ENCODE peak calls at places on chromosomes 4 and X, in four cellular contexts. W, H, J and A are unnamed samples.
A peak's percentile ranks its signal among the peaks of the same experiment; 100 is the strongest.

GRCh38 chr4:107823870-107824366 is 814 bp upstream of the SGMS2 start:
- DNase-seq in W (no peak), H (no peak), J (no peak), A (no peak)

GRCh38 chr4:174523003-174523693 is 860 bp upstream of the HPGD start:
- DNase-seq in W (no peak), H (no peak), J (peak; percentile 21), A (no peak)

GRCh38 chr4:128517096-128517738 is 229.6 kb upstream of the PGRMC2 start:
- DNase-seq in W (no peak), H (no peak), J (peak; percentile 44), A (no peak)

GRCh38 chr4:159871141-159871540 is 768.3 kb downstream of the RAPGEF2 start:
- DNase-seq in W (no peak), H (no peak), J (peak; percentile 38), A (no peak)

GRCh38 chr4:102623622-102624021 is 122.5 kb downstream of the NFKB1 start:
- DNase-seq in W (no peak), H (no peak), J (peak; percentile 82), A (no peak)

GRCh38 chr4:56863441-56864129 is 42.1 kb upstream of the SPINK2 start:
- DNase-seq in W (no peak), H (no peak), J (no peak), A (no peak)

GRCh38 chr4:119189638-119190037 is 22.9 kb upstream of the USP53 start:
- DNase-seq in W (no peak), H (no peak), J (no peak), A (no peak)

GRCh38 chrX:19225906-19226305 is 103.6 kb upstream of the ADGRG2 start:
- DNase-seq in W (no peak), H (no peak), J (peak; percentile 2), A (no peak)

GRCh38 chr4:66929748-66930147 is 615.6 kb downstream of the CENPC start:
- DNase-seq in W (no peak), H (no peak), J (no peak), A (no peak)

GRCh38 chr4:8608714-8609391 is 16.3 kb downstream of the CPZ start:
- DNase-seq in W (no peak), H (no peak), J (no peak), A (no peak)

GRCh38 chr4:3416270-3416669 is 25.5 kb upstream of the HGFAC start:
- DNase-seq in W (peak; percentile 14), H (no peak), J (no peak), A (no peak)

GRCh38 chr4:8646296-8647093 is 53.9 kb downstream of the CPZ start:
- DNase-seq in W (no peak), H (no peak), J (no peak), A (no peak)

GRCh38 chr4:81084029-81084428 is 53.5 kb downstream of the BMP3 start:
- DNase-seq in W (no peak), H (no peak), J (peak; percentile 33), A (no peak)

GRCh38 chr4:94486372-94486801 is 34.6 kb downstream of the PDLIM5 start:
- DNase-seq in W (no peak), H (no peak), J (peak; percentile 64), A (no peak)

GRCh38 chr4:5812506-5813229 is 80.2 kb downstream of the CRMP1 start:
- DNase-seq in W (no peak), H (no peak), J (peak; percentile 70), A (no peak)

GRCh38 chrX:134658002-134658401 is 269 bp downstream of the PLAC1 start:
- DNase-seq in W (no peak), H (no peak), J (no peak), A (no peak)

GRCh38 chr4:134747108-134747805 is 545.7 kb upstream of the PABPC4L start:
- DNase-seq in W (no peak), H (no peak), J (no peak), A (no peak)

GRCh38 chr4:98068495-98068894 is 74.8 kb downstream of the STPG2 start:
- DNase-seq in W (no peak), H (no peak), J (no peak), A (no peak)

GRCh38 chrX:6693051-6693450 is 158.1 kb upstream of the VCX3A start:
- DNase-seq in W (no peak), H (no peak), J (no peak), A (no peak)

GRCh38 chrX:153670748-153671588 is 2.6 kb downstream of the PNCK start:
- DNase-seq in W (no peak), H (no peak), J (no peak), A (no peak)

GRCh38 chr4:122806981-122807679 is 19.5 kb upstream of the FGF2 start:
- DNase-seq in W (no peak), H (no peak), J (no peak), A (no peak)

GRCh38 chr4:140777401-140777800 is 21.2 kb upstream of the TBC1D9 start:
- DNase-seq in W (no peak), H (no peak), J (no peak), A (no peak)

GRCh38 chr4:5712517-5712916 is 1.5 kb downstream of the EVC start:
- DNase-seq in W (no peak), H (no peak), J (peak; percentile 75), A (no peak)

GRCh38 chrX:134774190-134775048 is 116.1 kb upstream of the PLAC1 start:
- DNase-seq in W (no peak), H (no peak), J (no peak), A (no peak)

GRCh38 chrX:23980063-23980462 is 46.9 kb downstream of the KLHL15 start:
- DNase-seq in W (no peak), H (no peak), J (no peak), A (no peak)

GRCh38 chrX:80237072-80237471 is 183.2 kb upstream of the TENT5D start:
- DNase-seq in W (no peak), H (no peak), J (no peak), A (no peak)

GRCh38 chrX:13469963-13470679 is 99.3 kb upstream of the EGFL6 start:
- DNase-seq in W (no peak), H (no peak), J (no peak), A (no peak)

GRCh38 chr4:169283114-169283509 is 12.4 kb upstream of the SH3RF1 start:
- DNase-seq in W (no peak), H (no peak), J (peak; percentile 90), A (no peak)

GRCh38 chr4:108834787-108835384 is 72.0 kb upstream of the ETNPPL start:
- DNase-seq in W (no peak), H (no peak), J (peak; percentile 64), A (no peak)

GRCh38 chrX:153922286-153922573 is 3.8 kb downstream of the ARHGAP4 start:
- DNase-seq in W (no peak), H (no peak), J (no peak), A (no peak)

GRCh38 chr4:25552580-25553271 is 102.9 kb upstream of the SLC34A2 start:
- DNase-seq in W (no peak), H (no peak), J (no peak), A (no peak)

GRCh38 chr4:105555409-105555808 is 3.0 kb downstream of the ARHGEF38 start:
- DNase-seq in W (no peak), H (no peak), J (no peak), A (no peak)

DNA sequence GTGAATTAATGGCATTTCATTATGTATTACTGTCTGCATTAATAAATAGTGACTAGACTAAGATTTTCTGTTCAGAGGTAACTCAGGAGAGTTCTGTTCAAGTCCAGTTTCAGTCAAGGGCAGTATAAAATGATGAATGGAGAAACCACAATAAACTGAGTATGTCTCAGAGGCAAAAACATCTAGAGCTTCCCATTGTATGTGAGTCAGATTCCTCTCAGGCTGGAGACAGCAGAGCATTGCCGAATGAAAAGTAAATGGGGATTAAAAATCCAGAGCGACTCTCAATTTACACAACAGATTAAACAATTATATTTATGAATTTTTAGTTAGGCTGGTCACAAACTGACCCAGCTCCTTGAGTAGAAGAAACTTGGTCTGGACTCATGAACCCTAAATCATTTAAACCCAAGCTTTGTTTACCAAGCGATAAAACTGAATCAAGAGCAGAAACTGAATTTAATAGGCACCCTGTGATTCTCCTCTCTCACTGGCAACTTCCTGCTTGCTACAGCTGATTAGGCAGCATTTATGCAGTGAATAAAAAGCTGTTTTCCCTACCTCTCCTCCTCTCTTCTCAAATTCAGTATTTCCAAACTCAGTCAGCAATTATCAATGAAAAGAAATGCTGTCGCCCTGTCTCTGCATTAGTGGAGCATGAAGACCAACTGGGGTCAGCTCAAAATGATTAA is 567.9 kb downstream of the PDHA2 start:
- DNase-seq in W (no peak), H (no peak), J (peak; percentile 38), A (no peak)
- H3K4me3 ChIP-seq in W (no peak overlapping the region), H (no peak overlapping the region), J (no peak overlapping the region), A (no peak overlapping the region)

GRCh38 chrX:72308566-72309296 is 3.0 kb upstream of the CITED1 start:
- DNase-seq in W (peak; percentile 53), H (peak; percentile 3), J (peak; percentile 67), A (no peak)
- H3K4me3 ChIP-seq in W (peak overlapping the region; percentile 53), H (no peak overlapping the region), J (peak overlapping the region; percentile 8), A (peak overlapping the region; percentile 74)

GRCh38 chr4:111959202-111959601 is 186.1 kb upstream of the FAM241A start:
- DNase-seq in W (no peak), H (no peak), J (peak; percentile 26), A (no peak)

GRCh38 chr4:111957992-111958391 is 187.3 kb upstream of the FAM241A start:
- DNase-seq in W (no peak), H (no peak), J (no peak), A (no peak)

GRCh38 chr4:111961806-111962205 is 183.4 kb upstream of the FAM241A start:
- DNase-seq in W (no peak), H (no peak), J (no peak), A (no peak)

GRCh38 chr4:111963158-111963557 is 182.1 kb upstream of the FAM241A start:
- DNase-seq in W (no peak), H (no peak), J (no peak), A (no peak)

DNA sequence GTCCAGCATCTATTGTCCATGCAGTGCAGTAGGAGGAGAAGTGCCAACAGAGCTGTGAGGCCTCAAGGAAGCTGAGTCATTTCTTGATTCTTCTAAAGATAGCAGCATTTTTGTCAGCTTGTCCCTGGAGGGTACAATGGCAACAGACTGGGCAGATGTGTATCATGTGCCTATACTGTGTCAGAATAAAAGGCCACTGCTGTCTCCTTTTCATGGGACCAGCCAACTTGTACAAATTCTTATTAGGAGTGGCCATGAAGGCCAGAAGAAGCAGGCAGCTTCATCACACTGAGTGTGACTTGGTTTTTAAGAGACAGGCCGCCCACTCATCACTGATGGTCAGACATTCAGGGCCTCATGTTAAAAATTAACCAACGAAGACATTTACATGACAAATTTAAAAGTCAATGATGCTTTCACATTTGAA is 185.0 kb upstream of the FAM241A start:
- DNase-seq in W (no peak), H (no peak), J (peak; percentile 19), A (no peak)
- H3K4me3 ChIP-seq in W (no peak overlapping the region), H (no peak overlapping the region), J (no peak overlapping the region), A (no peak overlapping the region)

DNA sequence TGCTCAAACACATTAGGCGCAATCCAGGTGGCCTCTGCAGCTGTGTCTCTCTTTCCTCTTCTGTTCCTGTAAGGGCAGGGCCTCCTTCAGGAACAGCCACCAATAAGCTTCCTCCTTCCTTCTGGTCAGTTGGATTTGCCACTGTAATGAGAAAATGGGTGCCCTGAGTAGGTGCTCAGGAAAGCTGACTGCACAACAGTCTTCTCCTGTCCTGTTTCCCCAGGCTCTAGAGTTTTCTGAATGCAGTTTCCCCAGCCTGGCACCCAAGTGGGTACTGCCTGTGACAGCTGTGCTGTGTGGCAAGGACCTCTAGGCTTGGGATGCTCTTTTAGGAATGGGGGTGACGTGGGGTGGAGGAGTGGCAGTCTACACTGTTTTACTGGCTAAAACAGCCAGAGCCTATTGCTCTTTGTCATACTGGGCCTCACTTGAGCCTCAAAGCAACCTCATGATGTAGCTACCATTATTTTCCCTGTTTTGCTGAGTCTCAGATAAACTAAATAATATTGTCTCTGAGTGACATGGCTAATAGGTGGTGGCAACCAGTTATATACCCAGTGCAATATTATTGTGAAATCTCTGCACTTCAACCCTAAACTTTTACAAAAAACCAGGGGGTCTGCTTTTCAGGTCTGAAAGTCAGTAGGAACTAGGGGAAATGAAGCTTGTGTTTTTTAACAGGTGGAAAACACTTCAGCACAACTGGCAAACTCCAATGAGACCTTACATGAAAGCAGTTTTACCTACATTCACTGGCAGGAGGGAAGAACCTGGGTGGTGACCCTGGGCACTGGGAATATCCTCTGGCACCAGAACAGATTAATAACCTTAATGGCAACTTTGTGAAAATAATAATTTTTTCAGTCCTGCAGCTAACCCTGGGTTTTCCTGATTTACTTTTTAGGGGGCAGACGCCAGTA is 1.1 kb downstream of the CXCL2 start:
- DNase-seq in W (no peak), H (no peak), J (no peak), A (no peak)
- H3K4me3 ChIP-seq in W (peak overlapping the region; percentile 62), H (no peak overlapping the region), J (peak overlapping the region; percentile 54), A (peak overlapping the region; percentile 74)